ENCODE peak calls at places on chromosomes 2 and 18, in ten cellular contexts. P is left ventricle myocardium inferior; H is C1 segment of cervical spinal cord; D is psoas muscle; E is activated CD4-positive, CD25-positive, alpha-beta regulatory T cell; J is left colon; F is NCI-H460; O is T-helper 2 cell; C is memory B cell; B is left lung. V is an unnamed sample.

GRCh38 chr18:70249118-70249517 is 39.7 kb upstream of the SOCS6 start:
- DNase-seq in B (no peak), D (no peak), E (no peak), F (no peak), J (no peak), H (no peak), O (no peak), C (no peak), P (no peak), V (no peak)

GRCh38 chr2:98388601-98389247 is 42.5 kb downstream of the CNGA3 start:
- DNase-seq in E (no peak), D (no peak), H (no peak), O (no peak), J (no peak), F (no peak), P (no peak), C (no peak), B (no peak), V (no peak)

GRCh38 chr2:157256621-157257020 is 884 bp upstream of the GALNT5 start:
- DNase-seq in B (no peak), E (no peak), F (no peak), H (no peak), P (no peak), O (no peak), C (no peak), J (no peak), D (no peak), V (no peak)

GRCh38 chr2:46435353-46435752 is 44.0 kb upstream of the TMEM247 start:
- DNase-seq in C (no peak), O (no peak), F (no peak), E (no peak), P (no peak), H (no peak), D (no peak), B (no peak), J (no peak), V (no peak)

GRCh38 chr2:233042549-233042948 is 10.1 kb downstream of the NEU2 start:
- DNase-seq in D (no peak), E (no peak), C (no peak), F (no peak), H (no peak), J (no peak), P (no peak), B (no peak), O (no peak), V (no peak)

GRCh38 chr2:11073791-11074190 is 81.5 kb upstream of the SLC66A3 start:
- DNase-seq in H (no peak), B (no peak), O (no peak), D (no peak), C (no peak), P (no peak), J (no peak), E (no peak), F (no peak), V (no peak)

GRCh38 chr2:240355962-240356361 is 79.5 kb upstream of the GPC1 start:
- DNase-seq in E (no peak), C (no peak), B (peak), D (no peak), P (no peak), J (no peak), F (no peak), H (no peak), O (no peak), V (no peak)

GRCh38 chr2:172162225-172162733 is 59.6 kb upstream of the DLX2 start:
- DNase-seq in J (no peak), O (no peak), H (no peak), B (no peak), E (no peak), F (no peak), P (no peak), C (no peak), D (no peak), V (no peak)